ENCODE peak calls at places on chromosomes 5 and 9, in nine cellular contexts. One of them, this sample, is unnamed.

GRCh38 chr9:125701351-125701750 is 5.7 kb downstream of the MAPKAP1 start:
- DNase-seq in CD8-positive, alpha-beta T cell: no peak
- DNase-seq in neuronal stem cell: no peak
- DNase-seq in HFF-Myc: no peak
- DNase-seq in A549: no peak
- DNase-seq in heart right ventricle: no peak
- DNase-seq in astrocyte of the spinal cord: peak
- DNase-seq in iPS DF 6.9: no peak
- DNase-seq in mesendoderm: peak
- DNase-seq in this sample: no peak

GRCh38 chr5:130138406-130139060 is 234.3 kb downstream of the CHSY3 start:
- DNase-seq in mesendoderm: no peak
- DNase-seq in astrocyte of the spinal cord: peak
- DNase-seq in HFF-Myc: no peak
- DNase-seq in iPS DF 6.9: no peak
- DNase-seq in CD8-positive, alpha-beta T cell: no peak
- DNase-seq in neuronal stem cell: no peak
- DNase-seq in A549: no peak
- DNase-seq in heart right ventricle: no peak
- DNase-seq in this sample: peak

GRCh38 chr9:133048595-133048994 is 13.2 kb upstream of the CEL start:
- DNase-seq in astrocyte of the spinal cord: no peak
- DNase-seq in mesendoderm: peak
- DNase-seq in A549: peak
- DNase-seq in HFF-Myc: no peak
- DNase-seq in iPS DF 6.9: no peak
- DNase-seq in CD8-positive, alpha-beta T cell: no peak
- DNase-seq in neuronal stem cell: no peak
- DNase-seq in heart right ventricle: no peak
- DNase-seq in this sample: no peak

GRCh38 chr9:25472085-25472607 is 206.1 kb downstream of the TUSC1 start:
- DNase-seq in neuronal stem cell: no peak
- DNase-seq in A549: no peak
- DNase-seq in CD8-positive, alpha-beta T cell: no peak
- DNase-seq in HFF-Myc: no peak
- DNase-seq in mesendoderm: no peak
- DNase-seq in astrocyte of the spinal cord: no peak
- DNase-seq in iPS DF 6.9: no peak
- DNase-seq in heart right ventricle: no peak
- DNase-seq in this sample: no peak

GRCh38 chr9:36064448-36065037 is 27.8 kb downstream of the RECK start:
- DNase-seq in heart right ventricle: no peak
- DNase-seq in astrocyte of the spinal cord: peak
- DNase-seq in A549: no peak
- DNase-seq in CD8-positive, alpha-beta T cell: no peak
- DNase-seq in neuronal stem cell: no peak
- DNase-seq in HFF-Myc: no peak
- DNase-seq in iPS DF 6.9: no peak
- DNase-seq in mesendoderm: peak
- DNase-seq in this sample: peak

GRCh38 chr5:142013734-142014495 is 1.1 kb upstream of the GNPDA1 start:
- DNase-seq in iPS DF 6.9: no peak
- DNase-seq in A549: peak
- DNase-seq in mesendoderm: no peak
- DNase-seq in HFF-Myc: no peak
- DNase-seq in CD8-positive, alpha-beta T cell: no peak
- DNase-seq in neuronal stem cell: no peak
- DNase-seq in astrocyte of the spinal cord: peak
- DNase-seq in heart right ventricle: peak
- DNase-seq in this sample: peak

GRCh38 chr5:122192883-122193496 is 63.6 kb downstream of the ZNF474 start:
- DNase-seq in HFF-Myc: peak
- DNase-seq in A549: peak
- DNase-seq in astrocyte of the spinal cord: peak
- DNase-seq in mesendoderm: peak
- DNase-seq in neuronal stem cell: peak
- DNase-seq in heart right ventricle: no peak
- DNase-seq in iPS DF 6.9: peak
- DNase-seq in CD8-positive, alpha-beta T cell: no peak
- DNase-seq in this sample: no peak

GRCh38 chr5:66876266-66876807 is 280.1 kb downstream of the MAST4 start:
- DNase-seq in astrocyte of the spinal cord: no peak
- DNase-seq in HFF-Myc: no peak
- DNase-seq in CD8-positive, alpha-beta T cell: no peak
- DNase-seq in A549: no peak
- DNase-seq in mesendoderm: no peak
- DNase-seq in heart right ventricle: no peak
- DNase-seq in neuronal stem cell: no peak
- DNase-seq in iPS DF 6.9: no peak
- DNase-seq in this sample: no peak

GRCh38 chr9:2072752-2073405 is 57.7 kb downstream of the SMARCA2 start:
- DNase-seq in mesendoderm: no peak
- DNase-seq in neuronal stem cell: no peak
- DNase-seq in CD8-positive, alpha-beta T cell: no peak
- DNase-seq in astrocyte of the spinal cord: no peak
- DNase-seq in A549: no peak
- DNase-seq in iPS DF 6.9: no peak
- DNase-seq in HFF-Myc: no peak
- DNase-seq in heart right ventricle: no peak
- DNase-seq in this sample: no peak

GRCh38 chr5:178180141-178180863 is 6.9 kb downstream of the GMCL2 start:
- DNase-seq in astrocyte of the spinal cord: no peak
- DNase-seq in HFF-Myc: no peak
- DNase-seq in A549: no peak
- DNase-seq in heart right ventricle: no peak
- DNase-seq in CD8-positive, alpha-beta T cell: no peak
- DNase-seq in mesendoderm: peak
- DNase-seq in iPS DF 6.9: peak
- DNase-seq in neuronal stem cell: no peak
- DNase-seq in this sample: no peak

DNA sequence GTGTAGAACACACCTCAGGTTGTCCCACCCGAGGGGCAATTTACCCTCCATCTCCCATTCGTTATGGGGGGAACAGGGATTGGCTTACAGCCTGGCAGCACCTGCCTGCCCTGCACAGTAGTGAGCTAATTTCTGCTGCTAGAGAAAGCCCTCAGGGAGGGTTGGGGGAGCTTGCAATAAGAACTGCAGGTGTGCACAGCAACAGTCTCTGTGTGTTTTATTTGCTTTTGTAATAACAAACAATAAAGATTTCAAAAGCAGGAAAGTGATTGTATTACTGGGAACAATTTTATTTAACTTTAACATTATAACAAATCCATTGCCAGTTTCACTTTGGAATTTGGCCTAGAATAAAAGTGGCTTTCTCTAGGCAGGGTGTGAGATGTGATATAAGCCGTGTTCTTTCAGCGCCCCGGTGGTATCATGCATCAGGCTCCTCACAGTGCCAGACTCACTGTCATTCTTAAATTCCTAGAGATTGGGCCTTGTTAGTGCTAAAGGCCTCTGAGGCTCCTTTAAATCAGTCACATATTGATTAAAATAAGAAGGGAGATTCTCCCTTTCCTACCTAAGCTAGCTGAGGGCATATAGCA is 81.1 kb downstream of the RMI1 start:
- DNase-seq in mesendoderm: no peak
- DNase-seq in astrocyte of the spinal cord: no peak
- DNase-seq in HFF-Myc: no peak
- DNase-seq in iPS DF 6.9: no peak
- DNase-seq in heart right ventricle: no peak
- DNase-seq in CD8-positive, alpha-beta T cell: no peak
- DNase-seq in neuronal stem cell: no peak
- DNase-seq in A549: no peak
- DNase-seq in this sample: no peak
- H3K4me3 ChIP-seq in mesendoderm: no peak
- H3K4me3 ChIP-seq in astrocyte of the spinal cord: no peak
- H3K4me3 ChIP-seq in HFF-Myc: no peak
- H3K4me3 ChIP-seq in iPS DF 6.9: no peak
- H3K4me3 ChIP-seq in heart right ventricle: no peak
- H3K4me3 ChIP-seq in CD8-positive, alpha-beta T cell: no peak
- H3K4me3 ChIP-seq in neuronal stem cell: no peak
- H3K4me3 ChIP-seq in A549: no peak
- H3K4me3 ChIP-seq in this sample: no peak

GRCh38 chr5:10599113-10599512 is 35.2 kb downstream of the ANKRD33B start:
- DNase-seq in neuronal stem cell: no peak
- DNase-seq in iPS DF 6.9: no peak
- DNase-seq in HFF-Myc: no peak
- DNase-seq in mesendoderm: no peak
- DNase-seq in A549: no peak
- DNase-seq in CD8-positive, alpha-beta T cell: no peak
- DNase-seq in heart right ventricle: no peak
- DNase-seq in astrocyte of the spinal cord: no peak
- DNase-seq in this sample: no peak

GRCh38 chr5:10601246-10602030 is 37.6 kb downstream of the ANKRD33B start:
- DNase-seq in neuronal stem cell: no peak
- DNase-seq in astrocyte of the spinal cord: peak
- DNase-seq in mesendoderm: no peak
- DNase-seq in heart right ventricle: peak
- DNase-seq in CD8-positive, alpha-beta T cell: no peak
- DNase-seq in A549: peak
- DNase-seq in iPS DF 6.9: no peak
- DNase-seq in HFF-Myc: peak
- DNase-seq in this sample: peak

GRCh38 chr5:10602031-10602806 is 38.3 kb downstream of the ANKRD33B start:
- DNase-seq in heart right ventricle: peak
- DNase-seq in neuronal stem cell: no peak
- DNase-seq in CD8-positive, alpha-beta T cell: no peak
- DNase-seq in HFF-Myc: no peak
- DNase-seq in astrocyte of the spinal cord: no peak
- DNase-seq in mesendoderm: no peak
- DNase-seq in iPS DF 6.9: no peak
- DNase-seq in A549: no peak
- DNase-seq in this sample: no peak

GRCh38 chr5:10599828-10600227 is 36.0 kb downstream of the ANKRD33B start:
- DNase-seq in astrocyte of the spinal cord: peak
- DNase-seq in mesendoderm: no peak
- DNase-seq in A549: no peak
- DNase-seq in iPS DF 6.9: no peak
- DNase-seq in HFF-Myc: no peak
- DNase-seq in neuronal stem cell: no peak
- DNase-seq in heart right ventricle: no peak
- DNase-seq in CD8-positive, alpha-beta T cell: no peak
- DNase-seq in this sample: peak

GRCh38 chr5:10600629-10601245 is 36.9 kb downstream of the ANKRD33B start:
- DNase-seq in A549: no peak
- DNase-seq in CD8-positive, alpha-beta T cell: no peak
- DNase-seq in mesendoderm: no peak
- DNase-seq in HFF-Myc: no peak
- DNase-seq in iPS DF 6.9: no peak
- DNase-seq in neuronal stem cell: no peak
- DNase-seq in astrocyte of the spinal cord: peak
- DNase-seq in heart right ventricle: no peak
- DNase-seq in this sample: no peak
- H3K4me3 ChIP-seq in A549: peak
- H3K4me3 ChIP-seq in CD8-positive, alpha-beta T cell: no peak
- H3K4me3 ChIP-seq in mesendoderm: no peak
- H3K4me3 ChIP-seq in HFF-Myc: no peak
- H3K4me3 ChIP-seq in iPS DF 6.9: no peak
- H3K4me3 ChIP-seq in neuronal stem cell: no peak
- H3K4me3 ChIP-seq in astrocyte of the spinal cord: no peak
- H3K4me3 ChIP-seq in heart right ventricle: no peak
- H3K4me3 ChIP-seq in this sample: no peak

DNA sequence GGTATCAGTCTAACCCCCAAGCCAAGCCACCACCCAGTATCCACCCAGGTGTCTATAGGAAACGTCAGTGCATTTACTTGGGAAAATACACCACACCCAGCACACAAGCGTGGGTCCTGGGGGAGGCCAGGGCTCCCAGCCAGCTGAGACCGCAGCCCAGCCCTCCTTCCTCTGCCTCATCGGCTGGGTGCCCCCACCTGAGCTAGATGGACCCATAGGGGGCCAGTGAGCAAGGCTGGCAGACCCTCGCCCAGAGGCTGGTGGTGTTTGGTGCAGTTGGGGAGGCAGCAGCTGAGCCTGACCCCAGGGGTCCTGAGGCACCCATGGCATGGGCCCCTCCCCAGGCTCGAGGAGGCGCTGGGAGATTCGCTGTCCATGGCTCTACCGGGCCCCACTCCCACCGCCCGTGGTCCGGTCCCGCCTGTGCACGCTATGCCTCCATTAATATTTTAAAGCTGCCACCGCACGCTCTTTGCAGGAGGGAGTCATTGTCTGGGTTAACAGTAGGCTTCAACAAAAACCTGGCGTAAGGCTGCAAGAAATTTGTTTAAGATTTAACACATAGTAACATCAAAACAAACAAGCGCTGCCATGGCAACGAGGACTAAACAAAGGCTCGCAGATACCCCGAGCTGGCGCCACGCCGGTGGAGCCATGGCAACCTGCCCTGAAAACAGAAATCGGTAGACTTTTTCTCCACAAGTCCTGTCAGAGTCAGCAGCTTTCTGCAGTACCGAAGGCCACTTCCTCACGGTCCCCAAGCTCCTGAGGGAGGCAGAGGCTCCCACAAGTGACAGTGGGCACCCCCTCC is 20.6 kb downstream of the TPPP start:
- DNase-seq in CD8-positive, alpha-beta T cell: peak
- DNase-seq in neuronal stem cell: peak
- DNase-seq in astrocyte of the spinal cord: peak
- DNase-seq in mesendoderm: peak
- DNase-seq in HFF-Myc: peak
- DNase-seq in heart right ventricle: peak
- DNase-seq in iPS DF 6.9: no peak
- DNase-seq in A549: peak
- DNase-seq in this sample: peak
- H3K4me3 ChIP-seq in CD8-positive, alpha-beta T cell: no peak
- H3K4me3 ChIP-seq in neuronal stem cell: no peak
- H3K4me3 ChIP-seq in astrocyte of the spinal cord: no peak
- H3K4me3 ChIP-seq in mesendoderm: no peak
- H3K4me3 ChIP-seq in HFF-Myc: no peak
- H3K4me3 ChIP-seq in heart right ventricle: no peak
- H3K4me3 ChIP-seq in iPS DF 6.9: no peak
- H3K4me3 ChIP-seq in A549: peak
- H3K4me3 ChIP-seq in this sample: no peak

DNA sequence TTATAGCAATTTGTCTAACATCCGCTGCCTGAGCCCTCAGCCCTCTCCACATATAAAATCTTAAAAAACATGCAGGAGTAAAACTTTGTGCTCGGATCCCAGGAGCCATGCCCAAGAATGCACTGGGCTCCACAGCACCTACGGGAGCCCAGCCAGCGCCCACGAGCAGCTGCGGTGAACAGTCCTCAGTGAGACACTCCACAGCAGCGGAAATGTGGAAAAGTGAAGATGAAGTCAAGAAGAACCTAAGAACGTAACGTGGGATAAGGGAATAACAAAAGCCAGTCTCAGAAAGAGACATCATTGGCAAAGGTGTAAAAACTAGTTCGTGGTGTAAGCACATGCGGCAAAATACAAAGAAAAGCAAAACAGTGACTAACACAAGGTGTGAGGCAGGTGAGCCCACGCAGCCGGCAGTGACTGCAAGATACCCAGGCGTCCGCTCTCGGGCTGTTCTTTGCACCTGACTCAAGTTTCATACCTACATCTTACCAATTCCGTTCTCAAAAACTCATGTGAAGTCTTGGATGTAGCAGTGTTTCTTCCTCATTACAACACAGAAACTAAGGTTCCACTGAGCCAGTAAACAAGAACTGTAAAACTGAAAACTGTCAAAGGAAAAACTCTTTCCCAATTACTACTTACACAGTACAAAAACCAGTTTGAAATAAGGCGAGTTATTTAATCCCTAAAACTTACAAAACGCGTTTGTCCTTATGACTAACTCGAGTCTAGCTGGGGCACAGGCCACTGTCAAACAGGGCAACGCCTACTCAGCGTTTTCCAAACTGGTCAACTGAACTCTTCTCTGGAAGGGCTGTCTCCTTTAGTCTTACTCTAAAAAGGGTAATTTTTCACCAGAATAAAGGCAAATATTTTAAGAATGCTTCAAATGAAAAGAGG is 1.7 kb downstream of the CAMSAP1 start:
- DNase-seq in CD8-positive, alpha-beta T cell: no peak
- DNase-seq in HFF-Myc: no peak
- DNase-seq in A549: no peak
- DNase-seq in iPS DF 6.9: no peak
- DNase-seq in heart right ventricle: no peak
- DNase-seq in mesendoderm: no peak
- DNase-seq in neuronal stem cell: no peak
- DNase-seq in astrocyte of the spinal cord: peak
- DNase-seq in this sample: no peak
- H3K4me3 ChIP-seq in CD8-positive, alpha-beta T cell: no peak
- H3K4me3 ChIP-seq in HFF-Myc: peak
- H3K4me3 ChIP-seq in A549: peak
- H3K4me3 ChIP-seq in iPS DF 6.9: peak
- H3K4me3 ChIP-seq in heart right ventricle: peak
- H3K4me3 ChIP-seq in mesendoderm: no peak
- H3K4me3 ChIP-seq in neuronal stem cell: no peak
- H3K4me3 ChIP-seq in astrocyte of the spinal cord: peak
- H3K4me3 ChIP-seq in this sample: peak

This sample was measured in skeletal muscle cell.